ENCODE peak calls at places on chromosomes 3 and 15, in ten cellular contexts. G is upper lobe of left lung; U is adrenal gland; B is lung; V is mesenchymal stem cell; P is ascending aorta; M is CD4-positive, alpha-beta memory T cell; Z is hepatocyte; X is WERI-Rb-1; T is brain microvascular endothelial cell. S is an unnamed sample.

GRCh38 chr3:72702997-72703396 is 145.2 kb downstream of the SHQ1 start:
- DNase-seq in V (no peak), G (no peak), B (no peak), Z (no peak), M (no peak), T (no peak), P (no peak), U (no peak), X (no peak), S (no peak)

GRCh38 chr3:80750637-80751036 is 982.8 kb upstream of the ROBO1 start:
- DNase-seq in M (no peak), T (peak), B (no peak), P (no peak), U (no peak), Z (no peak), V (no peak), X (no peak), G (no peak), S (no peak)

GRCh38 chr3:33883538-33884203 is 85.2 kb downstream of the PDCD6IP start:
- DNase-seq in M (no peak), G (no peak), P (no peak), U (no peak), Z (peak), X (peak), T (peak), V (peak), B (no peak), S (no peak)

GRCh38 chr3:14925729-14926591 is 21.4 kb upstream of the NR2C2 start:
- DNase-seq in Z (peak), U (no peak), X (peak), V (peak), B (no peak), G (no peak), P (no peak), M (no peak), T (peak), S (no peak)

GRCh38 chr3:133884547-133885240 is 11.0 kb downstream of the RAB6B start:
- DNase-seq in M (no peak), B (no peak), Z (no peak), G (no peak), X (no peak), U (peak), P (peak), T (no peak), V (no peak), S (no peak)

GRCh38 chr15:39539973-39540558 is 40.8 kb upstream of the THBS1 start:
- DNase-seq in X (no peak), M (no peak), G (no peak), U (no peak), T (no peak), Z (no peak), P (no peak), B (no peak), V (no peak), S (no peak)

GRCh38 chr3:50657407-50657806 is 17.3 kb upstream of the DOCK3 start:
- DNase-seq in M (no peak), Z (no peak), T (no peak), V (no peak), U (no peak), B (no peak), G (no peak), X (no peak), P (no peak), S (no peak)

GRCh38 chr15:27589260-27589659 is 509.9 kb downstream of the OCA2 start:
- DNase-seq in P (no peak), X (no peak), U (no peak), G (no peak), V (no peak), Z (no peak), M (no peak), T (no peak), B (no peak), S (no peak)

GRCh38 chr3:171249171-171249692 is 211.0 kb downstream of the TNIK start:
- DNase-seq in X (no peak), M (no peak), T (no peak), U (no peak), Z (no peak), P (no peak), B (no peak), G (no peak), V (no peak), S (no peak)

GRCh38 chr3:2765002-2765579 is 345.1 kb downstream of the IL5RA start:
- DNase-seq in V (peak), U (no peak), G (no peak), Z (peak), B (no peak), P (no peak), M (no peak), X (peak), T (no peak), S (no peak)

GRCh38 chr3:120331071-120331470 is 18.1 kb downstream of the LRRC58 start:
- DNase-seq in X (no peak), P (no peak), B (no peak), T (no peak), M (no peak), U (no peak), G (no peak), V (no peak), Z (no peak), S (no peak)

GRCh38 chr3:42005426-42005825 is 43.5 kb upstream of the ULK4 start:
- DNase-seq in T (no peak), V (no peak), G (no peak), Z (no peak), B (no peak), X (no peak), M (no peak), U (no peak), P (no peak), S (no peak)

GRCh38 chr3:186298876-186299275 is 63.2 kb downstream of the DGKG start:
- DNase-seq in Z (no peak), B (no peak), V (peak), T (no peak), X (no peak), P (no peak), U (no peak), G (no peak), M (no peak), S (no peak)

GRCh38 chr3:183188895-183189462 is 26.4 kb upstream of the LAMP3 start:
- DNase-seq in G (peak), B (no peak), Z (peak), V (peak), U (no peak), P (no peak), X (peak), T (peak), M (no peak), S (no peak)

GRCh38 chr15:31262901-31263671 is 63.5 kb upstream of the KLF13 start:
- DNase-seq in M (no peak), X (no peak), T (no peak), U (peak), V (no peak), Z (no peak), P (peak), G (peak), B (peak), S (no peak)

GRCh38 chr3:194688207-194688711 is 2.6 kb downstream of the FAM43A start:
- DNase-seq in B (no peak), M (peak), Z (peak), G (peak), T (no peak), U (peak), P (peak), V (peak), X (no peak), S (no peak)

GRCh38 chr3:159669024-159669476 is 319.6 kb upstream of the IL12A start:
- DNase-seq in Z (peak), G (peak), P (no peak), M (no peak), B (peak), X (no peak), T (peak), V (peak), U (no peak), S (no peak)

GRCh38 chr3:111737712-111738097 is 121.4 kb upstream of the PHLDB2 start:
- DNase-seq in G (peak), X (no peak), U (peak), M (no peak), P (peak), B (peak), V (peak), T (peak), Z (peak), S (no peak)

GRCh38 chr3:197021231-197021630 is 8.4 kb downstream of the MELTF start:
- DNase-seq in P (peak), B (no peak), V (no peak), M (no peak), T (no peak), U (no peak), Z (no peak), G (no peak), X (no peak), S (no peak)

GRCh38 chr3:61561374-61562041 is at the start of gene PTPRG:
- DNase-seq in P (peak), V (peak), Z (peak), G (peak), X (peak), B (peak), U (peak), M (no peak), T (peak), S (peak)

GRCh38 chr3:61562810-61563613 is 1.6 kb downstream of the PTPRG start:
- DNase-seq in G (no peak), P (peak), B (no peak), Z (peak), V (peak), U (peak), T (no peak), M (no peak), X (peak), S (no peak)

GRCh38 chr3:61562042-61562809 is 855 bp downstream of the PTPRG start:
- DNase-seq in M (no peak), G (no peak), T (no peak), U (peak), X (peak), Z (peak), V (peak), B (no peak), P (no peak), S (no peak)

GRCh38 chr3:61559108-61559731 is 2.2 kb upstream of the PTPRG start:
- DNase-seq in B (no peak), U (no peak), Z (peak), V (peak), M (no peak), G (no peak), P (no peak), X (no peak), T (no peak), S (no peak)

DNA sequence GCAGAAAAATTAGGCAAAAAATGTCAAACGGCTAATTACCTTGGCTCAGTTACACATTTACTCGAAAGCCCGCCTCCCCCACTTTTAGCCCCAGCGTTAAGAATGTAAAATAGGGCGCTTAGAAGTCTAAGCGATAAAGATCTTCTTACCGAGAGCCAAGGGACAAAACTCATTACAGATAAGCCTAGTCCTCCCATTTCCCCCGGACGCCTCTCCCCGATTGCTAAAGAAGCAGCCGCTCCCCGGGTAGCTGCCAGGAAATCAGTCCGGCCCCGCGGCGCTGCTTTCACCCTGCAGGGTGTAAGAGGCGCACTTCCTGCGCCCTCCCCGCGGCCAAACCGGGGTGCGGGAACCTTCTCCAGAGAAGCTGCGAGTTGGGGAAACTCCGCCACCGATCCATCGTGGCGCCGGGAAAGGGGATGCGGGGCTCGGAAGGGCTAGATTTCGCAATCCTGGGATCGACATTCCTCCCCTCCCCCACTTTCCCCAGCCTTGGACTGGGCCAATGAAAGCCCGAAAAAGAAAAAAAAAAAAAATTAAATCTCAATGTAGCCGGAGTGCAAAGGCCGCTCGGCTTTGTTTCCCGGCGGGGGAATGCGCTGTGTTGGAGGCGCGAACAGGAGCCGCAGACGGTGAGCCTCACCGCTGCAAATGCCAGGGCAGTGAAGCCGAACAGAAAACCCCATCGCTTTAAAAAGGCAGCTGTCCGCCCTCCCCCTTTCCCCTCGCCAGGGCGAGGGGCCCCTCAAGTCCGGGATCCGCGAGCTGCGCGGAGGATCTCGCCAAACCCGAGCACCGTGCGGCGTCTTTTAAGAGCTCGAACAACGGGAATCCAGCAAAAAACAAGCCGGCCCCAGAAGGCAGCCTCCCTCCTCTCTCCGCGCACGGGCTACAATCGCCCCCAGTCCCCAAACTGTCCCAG is 658 bp upstream of the PTPRG start:
- DNase-seq in U (peak), G (peak), X (peak), T (peak), V (peak), P (peak), B (peak), M (no peak), Z (peak), S (no peak)
- H3K4me3 ChIP-seq in U (peak), G (peak), X (peak), T (peak), V (peak), P (peak), B (peak), M (no peak), Z (peak), S (peak)

DNA sequence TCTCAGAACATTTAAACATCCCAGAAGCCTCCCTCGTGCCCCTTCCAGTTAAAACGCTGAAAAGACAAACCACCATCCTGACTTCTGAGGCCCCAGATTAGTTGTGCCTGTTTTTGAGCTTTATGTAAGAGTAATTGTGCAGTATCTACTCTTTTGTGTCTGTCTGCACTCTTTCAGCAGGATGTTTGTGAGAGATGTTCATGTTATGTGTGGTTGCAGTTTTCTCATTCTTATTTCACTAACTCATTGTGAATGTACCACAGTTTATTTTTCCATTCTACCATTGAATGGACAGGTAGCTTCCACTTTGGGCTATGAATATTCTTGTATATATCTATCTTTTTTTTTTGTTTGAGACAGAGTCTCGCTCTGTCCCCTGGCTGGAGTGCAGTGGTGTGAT is 40.3 kb downstream of the MINAR1 start:
- DNase-seq in X (no peak), U (no peak), T (no peak), Z (no peak), V (no peak), B (no peak), G (no peak), P (no peak), M (no peak), S (no peak)
- H3K27ac ChIP-seq in X (no peak), U (no peak), T (no peak), Z (no peak), V (no peak), B (no peak), G (no peak), P (no peak), M (no peak), S (no peak)

DNA sequence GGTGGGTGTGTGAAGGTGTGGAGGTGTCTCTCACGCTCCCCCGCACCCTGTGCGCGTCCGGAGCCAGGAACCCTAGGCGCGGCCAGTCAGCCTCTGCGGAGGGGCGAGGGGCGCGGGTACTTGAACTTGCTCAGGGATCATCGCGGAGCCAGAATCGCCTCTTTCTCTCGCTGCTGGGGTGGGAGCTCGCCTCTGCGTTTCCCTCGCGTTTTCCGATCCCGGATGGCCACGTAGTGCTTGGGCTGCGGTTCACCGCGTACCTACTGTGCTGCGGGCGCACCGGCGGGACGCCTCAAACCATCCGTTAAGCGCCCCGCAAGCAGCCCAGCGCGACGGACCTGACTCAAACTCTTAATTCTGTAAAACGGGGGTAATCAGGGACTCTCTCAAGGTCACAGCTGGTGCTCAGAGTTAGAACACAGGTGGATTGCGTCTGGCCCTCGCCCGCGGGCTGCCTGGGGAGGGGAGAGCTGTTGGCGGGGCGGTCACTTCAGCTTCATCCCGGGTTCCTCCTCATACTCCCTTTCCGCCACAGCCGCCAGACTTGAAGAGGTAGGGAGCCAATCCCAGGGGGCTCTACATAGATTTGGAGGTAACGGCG is 686 bp downstream of the MYRIP start:
- DNase-seq in T (no peak), V (no peak), M (no peak), U (peak), G (no peak), B (no peak), P (no peak), X (no peak), Z (peak), S (no peak)
- H3K4me3 ChIP-seq in T (no peak), V (peak), M (no peak), U (peak), G (peak), B (peak), P (peak), X (peak), Z (peak), S (peak)

GRCh38 chr15:35874260-35874905 is 328.4 kb upstream of the DPH6 start:
- DNase-seq in B (no peak), Z (peak), M (no peak), G (no peak), P (no peak), T (peak), X (no peak), V (peak), U (no peak), S (no peak)
- H3K27ac ChIP-seq in B (no peak), Z (no peak), M (no peak), G (no peak), P (no peak), T (peak), X (no peak), V (no peak), U (no peak), S (no peak)

DNA sequence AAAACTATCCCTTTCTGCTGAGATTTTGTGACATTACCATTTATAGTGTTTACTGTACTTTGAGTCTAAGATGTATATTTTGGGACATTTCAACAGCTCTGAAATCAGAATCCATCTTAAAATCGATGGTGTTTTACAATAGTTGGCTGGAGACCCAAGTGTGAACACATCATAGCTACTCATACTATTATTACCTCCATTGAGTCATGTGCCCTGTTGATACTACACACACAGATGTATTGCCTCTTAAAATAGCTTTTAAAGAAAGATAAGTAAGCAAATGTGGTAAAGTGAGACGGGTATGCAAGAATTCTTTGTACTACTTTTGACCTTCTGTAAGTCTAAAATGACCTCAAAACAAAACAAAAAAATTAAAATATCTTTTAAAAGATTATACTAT is 6.7 kb downstream of the LMOD3 start:
- DNase-seq in T (no peak), P (no peak), U (no peak), M (no peak), Z (no peak), G (no peak), V (peak), X (no peak), B (no peak), S (no peak)
- H3K4me3 ChIP-seq in T (no peak), P (no peak), U (no peak), M (no peak), Z (no peak), G (no peak), V (no peak), X (no peak), B (no peak), S (no peak)

GRCh38 chr15:78251136-78251535 is 13.2 kb upstream of the DNAJA4 start:
- DNase-seq in T (no peak), G (no peak), X (no peak), V (no peak), P (no peak), Z (no peak), U (no peak), B (no peak), M (no peak), S (no peak)

GRCh38 chr15:78244101-78244500 is 9.7 kb upstream of the ACSBG1 start:
- DNase-seq in M (no peak), P (peak), Z (peak), B (no peak), V (no peak), T (no peak), G (no peak), U (no peak), X (no peak), S (no peak)

GRCh38 chr15:78249131-78249530 is 14.8 kb upstream of the ACSBG1 start:
- DNase-seq in G (no peak), V (no peak), M (no peak), Z (no peak), T (no peak), U (no peak), B (no peak), P (no peak), X (no peak), S (no peak)

GRCh38 chr15:78243491-78243941 is 9.2 kb upstream of the ACSBG1 start:
- DNase-seq in P (peak), V (no peak), G (no peak), U (peak), B (no peak), Z (no peak), T (peak), M (no peak), X (peak), S (no peak)

DNA sequence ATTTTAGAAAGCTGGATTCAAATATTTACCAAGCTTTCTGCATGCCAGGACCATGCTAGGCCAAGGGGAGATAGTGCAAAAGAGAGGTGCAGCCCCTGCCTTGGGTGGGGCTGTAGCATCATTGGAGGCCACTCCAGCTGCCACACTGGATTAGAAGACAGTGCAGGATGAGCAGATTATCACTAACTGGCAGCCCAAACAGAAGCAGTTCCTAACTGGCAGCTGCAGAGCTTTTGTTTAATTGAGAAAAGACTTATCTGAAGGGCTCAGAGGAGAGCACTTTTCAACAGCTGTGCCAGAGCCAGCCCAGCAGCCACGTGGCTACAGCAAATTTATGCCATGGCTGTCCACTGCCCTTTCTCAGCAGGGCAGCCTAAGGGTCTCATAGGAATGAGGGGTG is 13.5 kb upstream of the ACSBG1 start:
- DNase-seq in B (no peak), V (no peak), T (no peak), P (no peak), Z (no peak), U (no peak), G (no peak), X (no peak), M (no peak), S (no peak)
- H3K27ac ChIP-seq in B (no peak), V (no peak), T (no peak), P (no peak), Z (no peak), U (no peak), G (no peak), X (no peak), M (no peak), S (no peak)